ENCODE peak calls at places on chromosomes 2 and 18, in five cellular contexts. U is IMR-90, O is mesenchymal stem cell, A is H1, P is trophoblast cell. H is an unnamed sample.

GRCh38 chr2:3270095-3270478 is 107.5 kb downstream of the EIPR1 start:
- DNase-seq in P (no peak), A (no peak), O (no peak), U (no peak), H (no peak)

GRCh38 chr2:158138255-158138654 is 36.6 kb downstream of the UPP2 start:
- DNase-seq in P (no peak), U (no peak), A (no peak), O (no peak), H (no peak)

GRCh38 chr2:168699834-168700417 is 102.5 kb upstream of the NOSTRIN start:
- DNase-seq in P (no peak), U (peak; percentile 87), A (no peak), O (peak; percentile 73), H (no peak)

GRCh38 chr2:36459725-36460137 is 104.2 kb downstream of the CRIM1 start:
- DNase-seq in O (peak; percentile 75), U (peak; percentile 63), P (no peak), A (no peak), H (peak; percentile 26)

GRCh38 chr2:16716051-16716450 is 50.4 kb upstream of the CYRIA start:
- DNase-seq in U (no peak), O (no peak), A (no peak), P (peak; percentile 71), H (no peak)

GRCh38 chr2:150465703-150466569 is 21.5 kb downstream of the RND3 start:
- DNase-seq in U (peak; percentile 70), O (peak; percentile 42), A (no peak), P (no peak), H (no peak)

GRCh38 chr2:240303896-240304745 is 131.3 kb upstream of the GPC1 start:
- DNase-seq in O (no peak), P (no peak), A (peak; percentile 23), U (no peak), H (no peak)

GRCh38 chr2:163736433-163737168 is 793 bp upstream of the FIGN start:
- DNase-seq in U (no peak), A (peak; percentile 80), P (peak; percentile 20), O (peak; percentile 72), H (peak; percentile 79)

GRCh38 chr2:177165731-177166711 is 46.6 kb upstream of the HNRNPA3 start:
- DNase-seq in A (no peak), P (no peak), O (peak; percentile 47), U (peak; percentile 40), H (no peak)

GRCh38 chr2:43219383-43220228 is 6.8 kb downstream of the ZFP36L2 start:
- DNase-seq in U (peak; percentile 80), O (peak; percentile 85), A (peak; percentile 76), P (peak; percentile 65), H (no peak)

GRCh38 chr18:3177902-3178687 is 41.7 kb downstream of the MYOM1 start:
- DNase-seq in A (no peak), O (no peak), U (peak; percentile 19), P (peak; percentile 45), H (no peak)

GRCh38 chr2:55232863-55233657 is 572 bp downstream of the RPS27A start:
- DNase-seq in P (peak; percentile 18), U (peak; percentile 21), A (no peak), O (peak; percentile 46), H (no peak)

GRCh38 chr2:19851116-19851515 is 50.7 kb downstream of the TTC32 start:
- DNase-seq in A (peak; percentile 56), U (no peak), O (no peak), P (peak; percentile 10), H (no peak)

GRCh38 chr2:36507408-36507812 is 90.6 kb downstream of the FEZ2 start:
- DNase-seq in O (peak; percentile 78), P (peak; percentile 30), A (no peak), U (peak; percentile 65), H (peak; percentile 31)

GRCh38 chr2:879540-879939 is 71.1 kb upstream of the SNTG2 start:
- DNase-seq in U (no peak), O (no peak), A (no peak), P (no peak), H (no peak)

GRCh38 chr2:233033672-233034071 is 1.2 kb downstream of the NEU2 start:
- DNase-seq in O (no peak), U (peak; percentile 52), P (no peak), A (no peak), H (no peak)

GRCh38 chr2:42116195-42117181 is 52.7 kb upstream of the EML4 start:
- DNase-seq in U (peak; percentile 70), A (no peak), O (peak; percentile 38), P (no peak), H (no peak)

GRCh38 chr2:20496069-20496468 is 49.2 kb downstream of the RHOB start:
- DNase-seq in A (no peak), O (peak; percentile 78), U (peak; percentile 68), P (peak; percentile 97), H (no peak)

GRCh38 chr2:165700511-165700910 is 93.5 kb downstream of the GALNT3 start:
- DNase-seq in A (no peak), U (no peak), P (no peak), O (no peak), H (no peak)

GRCh38 chr2:151669585-151670081 is 64.6 kb downstream of the NEB start:
- DNase-seq in P (no peak), U (no peak), A (no peak), O (no peak), H (no peak)

GRCh38 chr2:54499666-54500065 is 43.5 kb downstream of the SPTBN1 start:
- DNase-seq in O (no peak), U (peak; percentile 31), A (no peak), P (no peak), H (no peak)

GRCh38 chr2:142038826-142039225 is 92.0 kb downstream of the LRP1B start:
- DNase-seq in U (no peak), A (no peak), O (no peak), P (no peak), H (no peak)

GRCh38 chr18:75638597-75639467 is 211.3 kb upstream of the SMIM21 start:
- DNase-seq in P (no peak), U (peak; percentile 60), O (peak; percentile 52), A (peak; percentile 53), H (peak; percentile 15)

GRCh38 chr2:78979380-78980238 is 45.9 kb upstream of the REG3G start:
- DNase-seq in P (peak; percentile 23), U (no peak), O (peak; percentile 51), A (peak; percentile 88), H (peak; percentile 76)

GRCh38 chr18:49026501-49027378 is 76.0 kb upstream of the SMAD7 start:
- DNase-seq in O (no peak), P (no peak), U (no peak), A (peak; percentile 38), H (no peak)

GRCh38 chr2:94871226-94872087 is at the start of gene TEKT4:
- DNase-seq in O (no peak), P (no peak), A (peak; percentile 52), U (no peak), H (no peak)

GRCh38 chr2:230866704-230867561 is 2.2 kb downstream of the ITM2C start:
- DNase-seq in O (peak; percentile 26), P (no peak), U (peak; percentile 20), A (peak; percentile 45), H (no peak)

GRCh38 chr2:23268467-23269263 is 116.3 kb upstream of the KLHL29 start:
- DNase-seq in A (no peak), P (no peak), U (no peak), O (no peak), H (no peak)

GRCh38 chr2:100182494-100183355 is 40.3 kb upstream of the AFF3 start:
- DNase-seq in A (peak; percentile 56), O (no peak), P (no peak), U (peak; percentile 13), H (peak; percentile 41)
- H3K4me3 ChIP-seq in A (peak overlapping the region; percentile 16), O (no peak overlapping the region), P (no peak overlapping the region), U (no peak overlapping the region), H (no peak overlapping the region)

DNA sequence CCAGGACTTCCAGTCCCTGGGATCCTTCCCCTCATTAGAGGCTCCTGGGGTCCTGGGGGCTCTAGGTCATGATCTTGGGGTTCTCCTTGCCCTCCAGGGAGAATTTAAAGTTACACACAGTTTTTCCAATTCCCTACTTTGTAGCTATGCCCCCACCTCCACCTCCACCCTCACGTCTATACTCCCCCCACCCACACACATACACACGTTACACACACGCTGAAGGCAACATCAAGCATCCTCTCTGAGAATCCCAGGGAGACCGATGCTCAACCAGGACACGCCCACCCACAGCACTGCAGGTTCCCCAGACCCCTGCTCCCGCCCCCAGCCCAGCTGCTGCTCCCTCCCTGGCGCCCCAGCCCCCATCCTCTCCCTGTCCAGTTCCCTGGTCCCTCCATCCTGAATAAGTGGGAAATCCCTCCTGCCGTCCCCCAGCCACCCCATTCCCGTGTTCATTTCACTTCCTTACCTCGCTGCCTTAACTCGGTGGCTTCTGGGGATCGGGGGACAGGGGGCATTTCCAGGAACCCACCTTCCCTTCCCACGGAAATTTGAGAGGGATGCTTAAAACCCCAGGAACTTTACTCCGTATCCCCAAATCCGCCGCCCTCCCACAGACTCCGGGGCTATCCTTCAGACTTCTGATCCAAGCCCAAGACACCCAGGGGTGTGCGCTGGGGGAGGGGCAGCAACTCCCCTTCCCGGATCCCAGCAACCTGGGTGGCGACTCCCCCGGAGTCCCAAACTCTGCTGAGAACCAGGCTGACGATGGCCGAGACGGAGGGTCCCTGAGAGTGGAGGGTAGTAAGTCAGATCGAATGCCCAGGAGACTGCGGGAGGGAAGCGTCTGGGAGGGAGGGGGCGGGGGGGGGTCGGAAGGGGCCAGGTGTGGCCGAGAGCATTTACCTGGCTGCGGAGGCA is 6.7 kb upstream of the TNS1 start:
- DNase-seq in P (no peak), O (no peak), U (no peak), A (no peak), H (no peak)
- H3K14ac ChIP-seq in P (no peak overlapping the region), O (no peak overlapping the region), U (peak overlapping the region; percentile 86), A (no peak overlapping the region), H (no peak overlapping the region)

DNA sequence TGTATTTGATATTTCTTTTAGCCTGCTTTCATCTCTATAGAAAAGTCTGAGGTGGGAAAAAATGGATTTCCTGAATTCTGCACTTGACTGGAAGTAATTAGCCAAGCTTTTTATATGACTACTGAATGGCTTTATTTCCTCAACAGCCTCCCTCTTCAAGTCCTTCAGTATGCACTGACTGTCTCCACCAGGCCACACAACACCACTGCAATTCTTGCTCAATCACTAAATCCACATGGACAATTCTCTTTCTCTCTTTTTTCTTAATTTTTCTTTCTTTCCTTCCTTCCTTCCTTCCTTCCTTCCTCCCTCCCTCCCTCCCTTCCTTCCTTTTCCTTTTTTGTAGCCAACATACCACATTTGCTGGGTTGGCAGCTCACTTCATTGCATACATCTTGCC is 104.4 kb downstream of the SS18 start:
- DNase-seq in U (no peak), A (no peak), O (no peak), P (no peak), H (no peak)
- H3K4me3 ChIP-seq in U (no peak overlapping the region), A (no peak overlapping the region), O (no peak overlapping the region), P (no peak overlapping the region), H (no peak overlapping the region)

GRCh38 chr2:26344581-26345283 is 1.2 kb upstream of the SELENOI start:
- DNase-seq in U (peak; percentile 49), A (no peak), P (peak; percentile 89), O (peak; percentile 54), H (no peak)

GRCh38 chr2:26347286-26347865 is 787 bp upstream of the ADGRF3 start:
- DNase-seq in A (no peak), U (peak; percentile 33), P (no peak), O (peak; percentile 52), H (no peak)

GRCh38 chr2:26346454-26347053 is at the start of gene ADGRF3:
- DNase-seq in P (peak; percentile 51), O (peak; percentile 71), A (peak; percentile 59), U (peak; percentile 19), H (peak; percentile 35)

GRCh38 chr2:26345554-26346453 is at the start of gene SELENOI:
- DNase-seq in A (peak; percentile 100), U (peak; percentile 99), P (peak; percentile 99), O (peak; percentile 99), H (peak; percentile 99)

GRCh38 chr2:26345284-26345553 is 724 bp upstream of the SELENOI start:
- DNase-seq in U (no peak), A (no peak), O (no peak), P (no peak), H (no peak)
- H3K14ac ChIP-seq in U (peak overlapping the region; percentile 92), A (no peak overlapping the region), O (no peak overlapping the region), P (peak overlapping the region; percentile 94), H (peak overlapping the region; percentile 97)

H was measured in neuronal stem cell.